ENCODE peak calls at places on chromosomes 11 and 22, in eight cellular contexts. One of them, this sample, is unnamed.

GRCh38 chr11:44235765-44236201 is 74.2 kb downstream of the ALX4 start:
- DNase-seq in RWPE1: no peak
- DNase-seq in stimulated activated CD4-positive, alpha-beta T cell treated with anti-CD3 and anti-CD28 coated beads, TNF-alpha, amount 100 ng/mL, for 4 hours: no peak
- DNase-seq in cortex of kidney: no peak
- DNase-seq in H7: no peak
- DNase-seq in C1 segment of cervical spinal cord: peak; percentile 38
- DNase-seq in activated CD4-positive, CD25-positive, alpha-beta regulatory T cell treated with anti-CD3 and anti-CD28 coated beads, Interleukin-2, amount 50 U/mL, for 72 hours: no peak
- DNase-seq in effector memory CD8-positive, alpha-beta T cell: no peak
- DNase-seq in this sample: no peak

GRCh38 chr11:109112748-109113378 is 309.1 kb upstream of the C11orf87 start:
- DNase-seq in RWPE1: no peak
- DNase-seq in stimulated activated CD4-positive, alpha-beta T cell treated with anti-CD3 and anti-CD28 coated beads, TNF-alpha, amount 100 ng/mL, for 4 hours: no peak
- DNase-seq in cortex of kidney: no peak
- DNase-seq in H7: no peak
- DNase-seq in C1 segment of cervical spinal cord: no peak
- DNase-seq in activated CD4-positive, CD25-positive, alpha-beta regulatory T cell treated with anti-CD3 and anti-CD28 coated beads, Interleukin-2, amount 50 U/mL, for 72 hours: no peak
- DNase-seq in effector memory CD8-positive, alpha-beta T cell: no peak
- DNase-seq in this sample: no peak

GRCh38 chr11:115267871-115268270 is 236.3 kb downstream of the CADM1 start:
- DNase-seq in RWPE1: no peak
- DNase-seq in stimulated activated CD4-positive, alpha-beta T cell treated with anti-CD3 and anti-CD28 coated beads, TNF-alpha, amount 100 ng/mL, for 4 hours: no peak
- DNase-seq in cortex of kidney: no peak
- DNase-seq in H7: no peak
- DNase-seq in C1 segment of cervical spinal cord: no peak
- DNase-seq in activated CD4-positive, CD25-positive, alpha-beta regulatory T cell treated with anti-CD3 and anti-CD28 coated beads, Interleukin-2, amount 50 U/mL, for 72 hours: no peak
- DNase-seq in effector memory CD8-positive, alpha-beta T cell: no peak
- DNase-seq in this sample: no peak

GRCh38 chr11:70569996-70570692 is 171.8 kb downstream of the CTTN start:
- DNase-seq in RWPE1: no peak
- DNase-seq in stimulated activated CD4-positive, alpha-beta T cell treated with anti-CD3 and anti-CD28 coated beads, TNF-alpha, amount 100 ng/mL, for 4 hours: no peak
- DNase-seq in cortex of kidney: no peak
- DNase-seq in H7: peak; percentile 48
- DNase-seq in C1 segment of cervical spinal cord: no peak
- DNase-seq in activated CD4-positive, CD25-positive, alpha-beta regulatory T cell treated with anti-CD3 and anti-CD28 coated beads, Interleukin-2, amount 50 U/mL, for 72 hours: no peak
- DNase-seq in effector memory CD8-positive, alpha-beta T cell: no peak
- DNase-seq in this sample: no peak

GRCh38 chr22:45594123-45594941 is 77.3 kb upstream of the ATXN10 start:
- DNase-seq in RWPE1: no peak
- DNase-seq in stimulated activated CD4-positive, alpha-beta T cell treated with anti-CD3 and anti-CD28 coated beads, TNF-alpha, amount 100 ng/mL, for 4 hours: no peak
- DNase-seq in cortex of kidney: no peak
- DNase-seq in H7: no peak
- DNase-seq in C1 segment of cervical spinal cord: no peak
- DNase-seq in activated CD4-positive, CD25-positive, alpha-beta regulatory T cell treated with anti-CD3 and anti-CD28 coated beads, Interleukin-2, amount 50 U/mL, for 72 hours: no peak
- DNase-seq in effector memory CD8-positive, alpha-beta T cell: no peak
- DNase-seq in this sample: no peak

GRCh38 chr11:119368121-119369034 is 13.1 kb downstream of the USP2 start:
- DNase-seq in RWPE1: peak; percentile 73
- DNase-seq in stimulated activated CD4-positive, alpha-beta T cell treated with anti-CD3 and anti-CD28 coated beads, TNF-alpha, amount 100 ng/mL, for 4 hours: no peak
- DNase-seq in cortex of kidney: no peak
- DNase-seq in H7: no peak
- DNase-seq in C1 segment of cervical spinal cord: peak; percentile 59
- DNase-seq in activated CD4-positive, CD25-positive, alpha-beta regulatory T cell treated with anti-CD3 and anti-CD28 coated beads, Interleukin-2, amount 50 U/mL, for 72 hours: no peak
- DNase-seq in effector memory CD8-positive, alpha-beta T cell: no peak
- DNase-seq in this sample: no peak

GRCh38 chr11:61332266-61332822 is 561 bp downstream of the DDB1 start:
- DNase-seq in RWPE1: peak; percentile 45
- DNase-seq in stimulated activated CD4-positive, alpha-beta T cell treated with anti-CD3 and anti-CD28 coated beads, TNF-alpha, amount 100 ng/mL, for 4 hours: no peak
- DNase-seq in cortex of kidney: no peak
- DNase-seq in H7: peak; percentile 82
- DNase-seq in C1 segment of cervical spinal cord: no peak
- DNase-seq in activated CD4-positive, CD25-positive, alpha-beta regulatory T cell treated with anti-CD3 and anti-CD28 coated beads, Interleukin-2, amount 50 U/mL, for 72 hours: no peak
- DNase-seq in effector memory CD8-positive, alpha-beta T cell: no peak
- DNase-seq in this sample: peak; percentile 23

GRCh38 chr11:24687748-24688147 is 190.9 kb downstream of the LUZP2 start:
- DNase-seq in RWPE1: no peak
- DNase-seq in stimulated activated CD4-positive, alpha-beta T cell treated with anti-CD3 and anti-CD28 coated beads, TNF-alpha, amount 100 ng/mL, for 4 hours: no peak
- DNase-seq in cortex of kidney: no peak
- DNase-seq in H7: no peak
- DNase-seq in C1 segment of cervical spinal cord: no peak
- DNase-seq in activated CD4-positive, CD25-positive, alpha-beta regulatory T cell treated with anti-CD3 and anti-CD28 coated beads, Interleukin-2, amount 50 U/mL, for 72 hours: no peak
- DNase-seq in effector memory CD8-positive, alpha-beta T cell: no peak
- DNase-seq in this sample: no peak

GRCh38 chr11:64659417-64660144 is 63.4 kb downstream of the NRXN2 start:
- DNase-seq in RWPE1: peak; percentile 76
- DNase-seq in stimulated activated CD4-positive, alpha-beta T cell treated with anti-CD3 and anti-CD28 coated beads, TNF-alpha, amount 100 ng/mL, for 4 hours: no peak
- DNase-seq in cortex of kidney: no peak
- DNase-seq in H7: no peak
- DNase-seq in C1 segment of cervical spinal cord: no peak
- DNase-seq in activated CD4-positive, CD25-positive, alpha-beta regulatory T cell treated with anti-CD3 and anti-CD28 coated beads, Interleukin-2, amount 50 U/mL, for 72 hours: no peak
- DNase-seq in effector memory CD8-positive, alpha-beta T cell: no peak
- DNase-seq in this sample: peak; percentile 88

GRCh38 chr11:94938399-94939055 is 34.8 kb downstream of the CWC15 start:
- DNase-seq in RWPE1: no peak
- DNase-seq in stimulated activated CD4-positive, alpha-beta T cell treated with anti-CD3 and anti-CD28 coated beads, TNF-alpha, amount 100 ng/mL, for 4 hours: no peak
- DNase-seq in cortex of kidney: no peak
- DNase-seq in H7: no peak
- DNase-seq in C1 segment of cervical spinal cord: no peak
- DNase-seq in activated CD4-positive, CD25-positive, alpha-beta regulatory T cell treated with anti-CD3 and anti-CD28 coated beads, Interleukin-2, amount 50 U/mL, for 72 hours: no peak
- DNase-seq in effector memory CD8-positive, alpha-beta T cell: no peak
- DNase-seq in this sample: no peak